ENCODE peak calls at places on chromosomes 5 and 9, in nine cellular contexts. D is mesothelial cell of epicardium; J is effector CD4-positive, alpha-beta T cell; C is adrenal gland; O is substantia nigra; X is LoVo; K is stimulated activated naive B cell treated with anti-CD40 and anti-IgM and Interleukin-4, amounts not matched to agents 10 μg/mL and 1 μg/mL and 100 μg/mL, for 72 hours; P is EL; R is neural progenitor cell. Q is an unnamed sample.

GRCh38 chr5:9479361-9479760 is 66.5 kb downstream of the SEMA5A start:
- DNase-seq in D (no peak), J (no peak), C (no peak), O (no peak), X (no peak), K (no peak), P (peak), R (no peak), Q (no peak)

GRCh38 chr9:20884985-20885593 is 146.4 kb downstream of the HACD4 start:
- DNase-seq in D (no peak), J (peak), C (peak), O (no peak), X (peak), K (no peak), P (peak), R (peak), Q (no peak)

GRCh38 chr9:137446851-137447471 is 5.8 kb upstream of the ENTPD8 start:
- DNase-seq in D (no peak), J (no peak), C (no peak), O (no peak), X (no peak), K (no peak), P (no peak), R (no peak), Q (no peak)

GRCh38 chr5:53381-54174 is 38.4 kb upstream of the PLEKHG4B start:
- DNase-seq in D (no peak), J (no peak), C (peak), O (no peak), X (no peak), K (no peak), P (peak), R (peak), Q (no peak)

GRCh38 chr9:129701549-129701948 is 36.1 kb downstream of the PRRX2 start:
- DNase-seq in D (no peak), J (no peak), C (no peak), O (no peak), X (no peak), K (no peak), P (no peak), R (no peak), Q (no peak)

GRCh38 chr9:133889498-133890301 is 102.4 kb downstream of the VAV2 start:
- DNase-seq in D (no peak), J (no peak), C (no peak), O (no peak), X (no peak), K (no peak), P (peak), R (no peak), Q (no peak)

GRCh38 chr5:68661237-68661636 is 432.6 kb upstream of the SLC30A5 start:
- DNase-seq in D (no peak), J (no peak), C (no peak), O (no peak), X (no peak), K (no peak), P (peak), R (peak), Q (no peak)

GRCh38 chr5:55437859-55438206 is 96.9 kb downstream of the PLPP1 start:
- DNase-seq in D (no peak), J (no peak), C (no peak), O (no peak), X (no peak), K (no peak), P (no peak), R (no peak), Q (no peak)

GRCh38 chr5:71932649-71933338 is 174.5 kb upstream of the MAP1B start:
- DNase-seq in D (no peak), J (no peak), C (peak), O (no peak), X (peak), K (no peak), P (peak), R (peak), Q (no peak)

GRCh38 chr9:73775757-73776156 is 624.1 kb downstream of the ANXA1 start:
- DNase-seq in D (no peak), J (no peak), C (no peak), O (no peak), X (no peak), K (no peak), P (no peak), R (no peak), Q (no peak)

GRCh38 chr9:135332979-135333748 is 146.4 kb upstream of the PPP1R26 start:
- DNase-seq in D (no peak), J (no peak), C (no peak), O (no peak), X (no peak), K (no peak), P (no peak), R (no peak), Q (no peak)

GRCh38 chr9:13144176-13144820 is 135.2 kb downstream of the MPDZ start:
- DNase-seq in D (no peak), J (no peak), C (no peak), O (no peak), X (no peak), K (no peak), P (no peak), R (no peak), Q (no peak)

GRCh38 chr9:98774746-98775145 is 21.6 kb downstream of the ANKS6 start:
- DNase-seq in D (no peak), J (no peak), C (no peak), O (no peak), X (no peak), K (no peak), P (peak), R (peak), Q (no peak)

GRCh38 chr9:134058716-134059115 is 9.1 kb downstream of the BRD3 start:
- DNase-seq in D (peak), J (no peak), C (peak), O (no peak), X (no peak), K (no peak), P (peak), R (peak), Q (peak)

Q was measured in gastrocnemius medialis.